ENCODE peak calls at places on chromosomes 16 and 17, in six cellular contexts. One of them, this sample, is unnamed.

GRCh38 chr16:30085247-30085646 is 6.5 kb downstream of the TBX6 start:
- DNase-seq in GDM1: no peak
- DNase-seq in activated CD4-positive, alpha-beta memory T cell treated with anti-CD3 and anti-CD28 coated beads for 36 hours: no peak
- DNase-seq in activated CD8-positive, alpha-beta T cell treated with anti-CD3 and anti-CD28 coated beads for 36 hours: no peak
- DNase-seq in tibial nerve: no peak
- DNase-seq in neuronal stem cell: no peak
- DNase-seq in this sample: no peak

GRCh38 chr17:49787932-49788442 is 494 bp upstream of the KAT7 start:
- DNase-seq in GDM1: peak; percentile 58
- DNase-seq in activated CD4-positive, alpha-beta memory T cell treated with anti-CD3 and anti-CD28 coated beads for 36 hours: peak; percentile 31
- DNase-seq in activated CD8-positive, alpha-beta T cell treated with anti-CD3 and anti-CD28 coated beads for 36 hours: peak; percentile 26
- DNase-seq in tibial nerve: no peak
- DNase-seq in neuronal stem cell: no peak
- DNase-seq in this sample: peak; percentile 27

GRCh38 chr17:82295472-82295814 is 21.9 kb upstream of the CSNK1D start:
- DNase-seq in GDM1: no peak
- DNase-seq in activated CD4-positive, alpha-beta memory T cell treated with anti-CD3 and anti-CD28 coated beads for 36 hours: no peak
- DNase-seq in activated CD8-positive, alpha-beta T cell treated with anti-CD3 and anti-CD28 coated beads for 36 hours: no peak
- DNase-seq in tibial nerve: no peak
- DNase-seq in neuronal stem cell: no peak
- DNase-seq in this sample: no peak

GRCh38 chr16:11394593-11394960 is 49.3 kb downstream of the RMI2 start:
- DNase-seq in GDM1: no peak
- DNase-seq in activated CD4-positive, alpha-beta memory T cell treated with anti-CD3 and anti-CD28 coated beads for 36 hours: no peak
- DNase-seq in activated CD8-positive, alpha-beta T cell treated with anti-CD3 and anti-CD28 coated beads for 36 hours: no peak
- DNase-seq in tibial nerve: no peak
- DNase-seq in neuronal stem cell: no peak
- DNase-seq in this sample: no peak

GRCh38 chr16:50953266-50953665 is 197.8 kb downstream of the SALL1 start:
- DNase-seq in GDM1: no peak
- DNase-seq in activated CD4-positive, alpha-beta memory T cell treated with anti-CD3 and anti-CD28 coated beads for 36 hours: no peak
- DNase-seq in activated CD8-positive, alpha-beta T cell treated with anti-CD3 and anti-CD28 coated beads for 36 hours: no peak
- DNase-seq in tibial nerve: no peak
- DNase-seq in neuronal stem cell: no peak
- DNase-seq in this sample: no peak

GRCh38 chr16:71807905-71808592 is 585 bp downstream of the AP1G1 start:
- DNase-seq in GDM1: no peak
- DNase-seq in activated CD4-positive, alpha-beta memory T cell treated with anti-CD3 and anti-CD28 coated beads for 36 hours: peak; percentile 72
- DNase-seq in activated CD8-positive, alpha-beta T cell treated with anti-CD3 and anti-CD28 coated beads for 36 hours: peak; percentile 77
- DNase-seq in tibial nerve: no peak
- DNase-seq in neuronal stem cell: peak; percentile 5
- DNase-seq in this sample: peak; percentile 76

GRCh38 chr16:87043273-87044030 is 273.7 kb downstream of the C16orf95 start:
- DNase-seq in GDM1: no peak
- DNase-seq in activated CD4-positive, alpha-beta memory T cell treated with anti-CD3 and anti-CD28 coated beads for 36 hours: no peak
- DNase-seq in activated CD8-positive, alpha-beta T cell treated with anti-CD3 and anti-CD28 coated beads for 36 hours: no peak
- DNase-seq in tibial nerve: no peak
- DNase-seq in neuronal stem cell: no peak
- DNase-seq in this sample: no peak

GRCh38 chr17:17008998-17009397 is 33.3 kb upstream of the MPRIP start:
- DNase-seq in GDM1: no peak
- DNase-seq in activated CD4-positive, alpha-beta memory T cell treated with anti-CD3 and anti-CD28 coated beads for 36 hours: no peak
- DNase-seq in activated CD8-positive, alpha-beta T cell treated with anti-CD3 and anti-CD28 coated beads for 36 hours: no peak
- DNase-seq in tibial nerve: no peak
- DNase-seq in neuronal stem cell: no peak
- DNase-seq in this sample: no peak

GRCh38 chr16:49557070-49557446 is 183.5 kb downstream of the C16orf78 start:
- DNase-seq in GDM1: no peak
- DNase-seq in activated CD4-positive, alpha-beta memory T cell treated with anti-CD3 and anti-CD28 coated beads for 36 hours: no peak
- DNase-seq in activated CD8-positive, alpha-beta T cell treated with anti-CD3 and anti-CD28 coated beads for 36 hours: no peak
- DNase-seq in tibial nerve: no peak
- DNase-seq in neuronal stem cell: peak; percentile 59
- DNase-seq in this sample: no peak

GRCh38 chr17:45740553-45741330 is 43.4 kb upstream of the CRHR1 start:
- DNase-seq in GDM1: no peak
- DNase-seq in activated CD4-positive, alpha-beta memory T cell treated with anti-CD3 and anti-CD28 coated beads for 36 hours: peak; percentile 71
- DNase-seq in activated CD8-positive, alpha-beta T cell treated with anti-CD3 and anti-CD28 coated beads for 36 hours: peak; percentile 55
- DNase-seq in tibial nerve: no peak
- DNase-seq in neuronal stem cell: peak; percentile 87
- DNase-seq in this sample: peak; percentile 55

GRCh38 chr17:63440770-63441335 is 5.3 kb downstream of the CYB561 start:
- DNase-seq in GDM1: no peak
- DNase-seq in activated CD4-positive, alpha-beta memory T cell treated with anti-CD3 and anti-CD28 coated beads for 36 hours: no peak
- DNase-seq in activated CD8-positive, alpha-beta T cell treated with anti-CD3 and anti-CD28 coated beads for 36 hours: no peak
- DNase-seq in tibial nerve: no peak
- DNase-seq in neuronal stem cell: no peak
- DNase-seq in this sample: no peak

GRCh38 chr17:64091571-64091970 is 38.4 kb downstream of the ERN1 start:
- DNase-seq in GDM1: no peak
- DNase-seq in activated CD4-positive, alpha-beta memory T cell treated with anti-CD3 and anti-CD28 coated beads for 36 hours: no peak
- DNase-seq in activated CD8-positive, alpha-beta T cell treated with anti-CD3 and anti-CD28 coated beads for 36 hours: no peak
- DNase-seq in tibial nerve: no peak
- DNase-seq in neuronal stem cell: no peak
- DNase-seq in this sample: no peak

GRCh38 chr16:54431041-54431996 is 144.7 kb upstream of the IRX3 start:
- DNase-seq in GDM1: no peak
- DNase-seq in activated CD4-positive, alpha-beta memory T cell treated with anti-CD3 and anti-CD28 coated beads for 36 hours: no peak
- DNase-seq in activated CD8-positive, alpha-beta T cell treated with anti-CD3 and anti-CD28 coated beads for 36 hours: no peak
- DNase-seq in tibial nerve: no peak
- DNase-seq in neuronal stem cell: no peak
- DNase-seq in this sample: no peak

GRCh38 chr16:4994719-4995434 is 36.7 kb downstream of the SEC14L5 start:
- DNase-seq in GDM1: no peak
- DNase-seq in activated CD4-positive, alpha-beta memory T cell treated with anti-CD3 and anti-CD28 coated beads for 36 hours: no peak
- DNase-seq in activated CD8-positive, alpha-beta T cell treated with anti-CD3 and anti-CD28 coated beads for 36 hours: no peak
- DNase-seq in tibial nerve: no peak
- DNase-seq in neuronal stem cell: no peak
- DNase-seq in this sample: no peak

GRCh38 chr17:82283208-82283749 is 9.8 kb upstream of the CSNK1D start:
- DNase-seq in GDM1: no peak
- DNase-seq in activated CD4-positive, alpha-beta memory T cell treated with anti-CD3 and anti-CD28 coated beads for 36 hours: peak; percentile 88
- DNase-seq in activated CD8-positive, alpha-beta T cell treated with anti-CD3 and anti-CD28 coated beads for 36 hours: peak; percentile 82
- DNase-seq in tibial nerve: no peak
- DNase-seq in neuronal stem cell: no peak
- DNase-seq in this sample: peak; percentile 87

GRCh38 chr16:20910781-20911321 is 10.3 kb downstream of the LYRM1 start:
- DNase-seq in GDM1: peak; percentile 16
- DNase-seq in activated CD4-positive, alpha-beta memory T cell treated with anti-CD3 and anti-CD28 coated beads for 36 hours: no peak
- DNase-seq in activated CD8-positive, alpha-beta T cell treated with anti-CD3 and anti-CD28 coated beads for 36 hours: no peak
- DNase-seq in tibial nerve: no peak
- DNase-seq in neuronal stem cell: no peak
- DNase-seq in this sample: no peak

GRCh38 chr17:78883090-78883532 is 19.9 kb downstream of the CEP295NL start:
- DNase-seq in GDM1: no peak
- DNase-seq in activated CD4-positive, alpha-beta memory T cell treated with anti-CD3 and anti-CD28 coated beads for 36 hours: no peak
- DNase-seq in activated CD8-positive, alpha-beta T cell treated with anti-CD3 and anti-CD28 coated beads for 36 hours: peak; percentile 20
- DNase-seq in tibial nerve: peak; percentile 76
- DNase-seq in neuronal stem cell: no peak
- DNase-seq in this sample: peak; percentile 18

GRCh38 chr17:81822312-81822637 is 10.8 kb downstream of the MCRIP1 start:
- DNase-seq in GDM1: no peak
- DNase-seq in activated CD4-positive, alpha-beta memory T cell treated with anti-CD3 and anti-CD28 coated beads for 36 hours: no peak
- DNase-seq in activated CD8-positive, alpha-beta T cell treated with anti-CD3 and anti-CD28 coated beads for 36 hours: no peak
- DNase-seq in tibial nerve: no peak
- DNase-seq in neuronal stem cell: no peak
- DNase-seq in this sample: no peak

GRCh38 chr17:57855391-57856035 is 5.7 kb upstream of the MRPS23 start:
- DNase-seq in GDM1: no peak
- DNase-seq in activated CD4-positive, alpha-beta memory T cell treated with anti-CD3 and anti-CD28 coated beads for 36 hours: no peak
- DNase-seq in activated CD8-positive, alpha-beta T cell treated with anti-CD3 and anti-CD28 coated beads for 36 hours: no peak
- DNase-seq in tibial nerve: no peak
- DNase-seq in neuronal stem cell: no peak
- DNase-seq in this sample: no peak

GRCh38 chr17:79851461-79851817 is 12.2 kb upstream of the CBX4 start:
- DNase-seq in GDM1: no peak
- DNase-seq in activated CD4-positive, alpha-beta memory T cell treated with anti-CD3 and anti-CD28 coated beads for 36 hours: no peak
- DNase-seq in activated CD8-positive, alpha-beta T cell treated with anti-CD3 and anti-CD28 coated beads for 36 hours: no peak
- DNase-seq in tibial nerve: no peak
- DNase-seq in neuronal stem cell: no peak
- DNase-seq in this sample: no peak

GRCh38 chr16:75589301-75589700 is 23.1 kb downstream of the GABARAPL2 start:
- DNase-seq in GDM1: no peak
- DNase-seq in activated CD4-positive, alpha-beta memory T cell treated with anti-CD3 and anti-CD28 coated beads for 36 hours: no peak
- DNase-seq in activated CD8-positive, alpha-beta T cell treated with anti-CD3 and anti-CD28 coated beads for 36 hours: no peak
- DNase-seq in tibial nerve: no peak
- DNase-seq in neuronal stem cell: no peak
- DNase-seq in this sample: no peak

GRCh38 chr16:23650674-23651073 is 9.4 kb downstream of the DCTN5 start:
- DNase-seq in GDM1: no peak
- DNase-seq in activated CD4-positive, alpha-beta memory T cell treated with anti-CD3 and anti-CD28 coated beads for 36 hours: peak; percentile 34
- DNase-seq in activated CD8-positive, alpha-beta T cell treated with anti-CD3 and anti-CD28 coated beads for 36 hours: no peak
- DNase-seq in tibial nerve: no peak
- DNase-seq in neuronal stem cell: no peak
- DNase-seq in this sample: peak; percentile 14

GRCh38 chr17:46958192-46958591 is 20.9 kb downstream of the RPRML start:
- DNase-seq in GDM1: no peak
- DNase-seq in activated CD4-positive, alpha-beta memory T cell treated with anti-CD3 and anti-CD28 coated beads for 36 hours: no peak
- DNase-seq in activated CD8-positive, alpha-beta T cell treated with anti-CD3 and anti-CD28 coated beads for 36 hours: no peak
- DNase-seq in tibial nerve: no peak
- DNase-seq in neuronal stem cell: no peak
- DNase-seq in this sample: no peak

GRCh38 chr16:77660311-77660710 is 62.0 kb upstream of the NUDT7 start:
- DNase-seq in GDM1: no peak
- DNase-seq in activated CD4-positive, alpha-beta memory T cell treated with anti-CD3 and anti-CD28 coated beads for 36 hours: no peak
- DNase-seq in activated CD8-positive, alpha-beta T cell treated with anti-CD3 and anti-CD28 coated beads for 36 hours: no peak
- DNase-seq in tibial nerve: no peak
- DNase-seq in neuronal stem cell: peak; percentile 24
- DNase-seq in this sample: no peak

GRCh38 chr17:565506-565905 is 149.1 kb downstream of the VPS53 start:
- DNase-seq in GDM1: no peak
- DNase-seq in activated CD4-positive, alpha-beta memory T cell treated with anti-CD3 and anti-CD28 coated beads for 36 hours: no peak
- DNase-seq in activated CD8-positive, alpha-beta T cell treated with anti-CD3 and anti-CD28 coated beads for 36 hours: no peak
- DNase-seq in tibial nerve: no peak
- DNase-seq in neuronal stem cell: no peak
- DNase-seq in this sample: no peak

This sample was measured in activated CD4-positive, alpha-beta T cell treated with anti-CD3 and anti-CD28 coated beads for 36 hours.